ENCODE peak calls at places on chromosomes 5 and 9, in nine cellular contexts. One of them, this sample, is unnamed.

GRCh38 chr5:10649518-10650410 is 85.9 kb downstream of the ANKRD33B start:
- DNase-seq in HTR-8/SVneo: no peak
- DNase-seq in retina: peak
- DNase-seq in T-helper 17 cell: no peak
- DNase-seq in skeletal muscle cell: no peak
- DNase-seq in aorta: no peak
- DNase-seq in T-helper 9 cell: no peak
- DNase-seq in NCI-H146: no peak
- DNase-seq in coronary artery: no peak
- DNase-seq in this sample: no peak

GRCh38 chr5:59745422-59745863 is 148.1 kb downstream of the PDE4D start:
- DNase-seq in aorta: no peak
- DNase-seq in coronary artery: peak
- DNase-seq in retina: peak
- DNase-seq in T-helper 9 cell: no peak
- DNase-seq in T-helper 17 cell: no peak
- DNase-seq in NCI-H146: peak
- DNase-seq in HTR-8/SVneo: peak
- DNase-seq in skeletal muscle cell: peak
- DNase-seq in this sample: no peak

GRCh38 chr9:123749580-123750202 is 180.2 kb downstream of the DENND1A start:
- DNase-seq in coronary artery: no peak
- DNase-seq in retina: no peak
- DNase-seq in T-helper 9 cell: no peak
- DNase-seq in NCI-H146: no peak
- DNase-seq in aorta: no peak
- DNase-seq in HTR-8/SVneo: peak
- DNase-seq in skeletal muscle cell: no peak
- DNase-seq in T-helper 17 cell: no peak
- DNase-seq in this sample: no peak

GRCh38 chr5:76999451-76999850 is 30.8 kb upstream of the AGGF1 start:
- DNase-seq in T-helper 17 cell: no peak
- DNase-seq in skeletal muscle cell: peak
- DNase-seq in T-helper 9 cell: no peak
- DNase-seq in NCI-H146: no peak
- DNase-seq in coronary artery: no peak
- DNase-seq in HTR-8/SVneo: peak
- DNase-seq in aorta: no peak
- DNase-seq in retina: no peak
- DNase-seq in this sample: no peak

GRCh38 chr5:40399349-40399748 is 280.4 kb upstream of the PTGER4 start:
- DNase-seq in skeletal muscle cell: no peak
- DNase-seq in T-helper 9 cell: no peak
- DNase-seq in aorta: no peak
- DNase-seq in T-helper 17 cell: no peak
- DNase-seq in retina: no peak
- DNase-seq in NCI-H146: no peak
- DNase-seq in coronary artery: no peak
- DNase-seq in HTR-8/SVneo: no peak
- DNase-seq in this sample: no peak

GRCh38 chr5:133083901-133084300 is 32.1 kb downstream of the HSPA4 start:
- DNase-seq in NCI-H146: no peak
- DNase-seq in aorta: no peak
- DNase-seq in T-helper 9 cell: no peak
- DNase-seq in T-helper 17 cell: no peak
- DNase-seq in retina: no peak
- DNase-seq in skeletal muscle cell: no peak
- DNase-seq in coronary artery: no peak
- DNase-seq in HTR-8/SVneo: no peak
- DNase-seq in this sample: no peak

GRCh38 chr9:4850611-4851010 is 57.9 kb downstream of the RCL1 start:
- DNase-seq in retina: no peak
- DNase-seq in NCI-H146: no peak
- DNase-seq in T-helper 9 cell: no peak
- DNase-seq in T-helper 17 cell: no peak
- DNase-seq in coronary artery: no peak
- DNase-seq in skeletal muscle cell: no peak
- DNase-seq in aorta: no peak
- DNase-seq in HTR-8/SVneo: no peak
- DNase-seq in this sample: no peak

GRCh38 chr5:72346396-72346795 is 26.2 kb downstream of the PTCD2 start:
- DNase-seq in skeletal muscle cell: no peak
- DNase-seq in T-helper 17 cell: no peak
- DNase-seq in coronary artery: no peak
- DNase-seq in NCI-H146: no peak
- DNase-seq in HTR-8/SVneo: no peak
- DNase-seq in aorta: no peak
- DNase-seq in retina: no peak
- DNase-seq in T-helper 9 cell: no peak
- DNase-seq in this sample: no peak

GRCh38 chr5:78549043-78549442 is 99.5 kb downstream of the LHFPL2 start:
- DNase-seq in NCI-H146: no peak
- DNase-seq in aorta: no peak
- DNase-seq in retina: no peak
- DNase-seq in T-helper 17 cell: no peak
- DNase-seq in T-helper 9 cell: no peak
- DNase-seq in HTR-8/SVneo: no peak
- DNase-seq in skeletal muscle cell: peak
- DNase-seq in coronary artery: no peak
- DNase-seq in this sample: no peak

GRCh38 chr5:94471496-94471895 is 146.9 kb downstream of the KIAA0825 start:
- DNase-seq in T-helper 17 cell: no peak
- DNase-seq in T-helper 9 cell: no peak
- DNase-seq in coronary artery: no peak
- DNase-seq in HTR-8/SVneo: no peak
- DNase-seq in skeletal muscle cell: no peak
- DNase-seq in NCI-H146: no peak
- DNase-seq in retina: no peak
- DNase-seq in aorta: no peak
- DNase-seq in this sample: no peak

GRCh38 chr5:96324708-96325107 is 108.3 kb downstream of the PCSK1 start:
- DNase-seq in retina: no peak
- DNase-seq in T-helper 9 cell: no peak
- DNase-seq in NCI-H146: no peak
- DNase-seq in aorta: no peak
- DNase-seq in skeletal muscle cell: peak
- DNase-seq in coronary artery: no peak
- DNase-seq in HTR-8/SVneo: no peak
- DNase-seq in T-helper 17 cell: no peak
- DNase-seq in this sample: no peak

GRCh38 chr5:84618262-84618661 is 233.6 kb upstream of the EDIL3 start:
- DNase-seq in NCI-H146: no peak
- DNase-seq in T-helper 9 cell: no peak
- DNase-seq in retina: no peak
- DNase-seq in aorta: no peak
- DNase-seq in HTR-8/SVneo: no peak
- DNase-seq in T-helper 17 cell: no peak
- DNase-seq in coronary artery: no peak
- DNase-seq in skeletal muscle cell: no peak
- DNase-seq in this sample: no peak

GRCh38 chr5:132687995-132688394 is 14.2 kb downstream of the IL4 start:
- DNase-seq in NCI-H146: no peak
- DNase-seq in T-helper 17 cell: peak
- DNase-seq in skeletal muscle cell: no peak
- DNase-seq in HTR-8/SVneo: no peak
- DNase-seq in coronary artery: no peak
- DNase-seq in retina: no peak
- DNase-seq in T-helper 9 cell: peak
- DNase-seq in aorta: no peak
- DNase-seq in this sample: no peak

GRCh38 chr5:119878712-119879111 is 249.4 kb downstream of the FAM170A start:
- DNase-seq in HTR-8/SVneo: no peak
- DNase-seq in skeletal muscle cell: no peak
- DNase-seq in NCI-H146: no peak
- DNase-seq in T-helper 17 cell: no peak
- DNase-seq in coronary artery: no peak
- DNase-seq in retina: no peak
- DNase-seq in T-helper 9 cell: no peak
- DNase-seq in aorta: no peak
- DNase-seq in this sample: no peak

GRCh38 chr5:175253597-175253996 is 190.4 kb downstream of the DRD1 start:
- DNase-seq in T-helper 17 cell: no peak
- DNase-seq in retina: no peak
- DNase-seq in coronary artery: no peak
- DNase-seq in HTR-8/SVneo: no peak
- DNase-seq in T-helper 9 cell: no peak
- DNase-seq in aorta: no peak
- DNase-seq in skeletal muscle cell: no peak
- DNase-seq in NCI-H146: no peak
- DNase-seq in this sample: no peak

GRCh38 chr5:95631991-95632675 is 12.2 kb downstream of the GPR150 start:
- DNase-seq in T-helper 17 cell: peak
- DNase-seq in coronary artery: no peak
- DNase-seq in retina: no peak
- DNase-seq in HTR-8/SVneo: no peak
- DNase-seq in aorta: no peak
- DNase-seq in T-helper 9 cell: peak
- DNase-seq in NCI-H146: no peak
- DNase-seq in skeletal muscle cell: no peak
- DNase-seq in this sample: peak

GRCh38 chr9:105254226-105254625 is 9.8 kb downstream of the SLC44A1 start:
- DNase-seq in coronary artery: no peak
- DNase-seq in T-helper 17 cell: no peak
- DNase-seq in T-helper 9 cell: no peak
- DNase-seq in retina: no peak
- DNase-seq in aorta: no peak
- DNase-seq in skeletal muscle cell: no peak
- DNase-seq in HTR-8/SVneo: no peak
- DNase-seq in NCI-H146: no peak
- DNase-seq in this sample: no peak

GRCh38 chr5:77960863-77961396 is 184.8 kb upstream of the TBCA start:
- DNase-seq in T-helper 17 cell: no peak
- DNase-seq in skeletal muscle cell: no peak
- DNase-seq in NCI-H146: no peak
- DNase-seq in coronary artery: no peak
- DNase-seq in HTR-8/SVneo: no peak
- DNase-seq in aorta: no peak
- DNase-seq in retina: no peak
- DNase-seq in T-helper 9 cell: no peak
- DNase-seq in this sample: no peak

GRCh38 chr9:5908918-5909317 is 18.2 kb downstream of the MLANA start:
- DNase-seq in aorta: no peak
- DNase-seq in T-helper 9 cell: no peak
- DNase-seq in coronary artery: no peak
- DNase-seq in HTR-8/SVneo: no peak
- DNase-seq in skeletal muscle cell: no peak
- DNase-seq in retina: no peak
- DNase-seq in T-helper 17 cell: no peak
- DNase-seq in NCI-H146: no peak
- DNase-seq in this sample: no peak

GRCh38 chr5:15037247-15037908 is 165.8 kb upstream of the ANKH start:
- DNase-seq in retina: no peak
- DNase-seq in T-helper 9 cell: no peak
- DNase-seq in HTR-8/SVneo: no peak
- DNase-seq in NCI-H146: no peak
- DNase-seq in aorta: no peak
- DNase-seq in T-helper 17 cell: no peak
- DNase-seq in skeletal muscle cell: no peak
- DNase-seq in coronary artery: no peak
- DNase-seq in this sample: no peak

GRCh38 chr9:74107692-74108091 is 389.4 kb upstream of the RORB start:
- DNase-seq in skeletal muscle cell: no peak
- DNase-seq in HTR-8/SVneo: no peak
- DNase-seq in coronary artery: no peak
- DNase-seq in T-helper 9 cell: no peak
- DNase-seq in NCI-H146: no peak
- DNase-seq in T-helper 17 cell: no peak
- DNase-seq in retina: no peak
- DNase-seq in aorta: no peak
- DNase-seq in this sample: no peak

GRCh38 chr5:35482167-35482755 is 135.4 kb upstream of the SPEF2 start:
- DNase-seq in retina: no peak
- DNase-seq in coronary artery: no peak
- DNase-seq in HTR-8/SVneo: no peak
- DNase-seq in T-helper 17 cell: no peak
- DNase-seq in T-helper 9 cell: no peak
- DNase-seq in NCI-H146: no peak
- DNase-seq in skeletal muscle cell: no peak
- DNase-seq in aorta: no peak
- DNase-seq in this sample: no peak

GRCh38 chr9:35350212-35350611 is 139.7 kb upstream of the RUSC2 start:
- DNase-seq in T-helper 9 cell: no peak
- DNase-seq in HTR-8/SVneo: no peak
- DNase-seq in aorta: no peak
- DNase-seq in T-helper 17 cell: no peak
- DNase-seq in coronary artery: no peak
- DNase-seq in skeletal muscle cell: no peak
- DNase-seq in NCI-H146: no peak
- DNase-seq in retina: no peak
- DNase-seq in this sample: no peak

GRCh38 chr9:89810434-89810833 is 205.6 kb downstream of the GADD45G start:
- DNase-seq in retina: no peak
- DNase-seq in T-helper 17 cell: no peak
- DNase-seq in coronary artery: peak
- DNase-seq in skeletal muscle cell: peak
- DNase-seq in T-helper 9 cell: no peak
- DNase-seq in HTR-8/SVneo: no peak
- DNase-seq in NCI-H146: no peak
- DNase-seq in aorta: no peak
- DNase-seq in this sample: no peak

GRCh38 chr5:100502684-100503083 is 32.5 kb upstream of the FAM174A start:
- DNase-seq in HTR-8/SVneo: no peak
- DNase-seq in aorta: no peak
- DNase-seq in T-helper 9 cell: no peak
- DNase-seq in T-helper 17 cell: no peak
- DNase-seq in coronary artery: no peak
- DNase-seq in retina: no peak
- DNase-seq in skeletal muscle cell: no peak
- DNase-seq in NCI-H146: no peak
- DNase-seq in this sample: no peak

GRCh38 chr5:149585910-149586309 is 4.6 kb downstream of the ARHGEF37 start:
- DNase-seq in T-helper 9 cell: no peak
- DNase-seq in skeletal muscle cell: no peak
- DNase-seq in NCI-H146: no peak
- DNase-seq in coronary artery: no peak
- DNase-seq in T-helper 17 cell: no peak
- DNase-seq in aorta: no peak
- DNase-seq in HTR-8/SVneo: no peak
- DNase-seq in retina: no peak
- DNase-seq in this sample: no peak

GRCh38 chr5:119537704-119538103 is 85.4 kb downstream of the HSD17B4 start:
- DNase-seq in HTR-8/SVneo: no peak
- DNase-seq in T-helper 17 cell: no peak
- DNase-seq in aorta: no peak
- DNase-seq in coronary artery: no peak
- DNase-seq in T-helper 9 cell: no peak
- DNase-seq in NCI-H146: no peak
- DNase-seq in retina: no peak
- DNase-seq in skeletal muscle cell: no peak
- DNase-seq in this sample: no peak

GRCh38 chr5:141686648-141687416 is 4.8 kb upstream of the ARAP3 start:
- DNase-seq in NCI-H146: no peak
- DNase-seq in skeletal muscle cell: no peak
- DNase-seq in coronary artery: no peak
- DNase-seq in retina: no peak
- DNase-seq in T-helper 17 cell: no peak
- DNase-seq in HTR-8/SVneo: no peak
- DNase-seq in T-helper 9 cell: no peak
- DNase-seq in aorta: no peak
- DNase-seq in this sample: no peak

GRCh38 chr9:123997665-123998277 is 13.8 kb upstream of the LHX2 start:
- DNase-seq in T-helper 17 cell: no peak
- DNase-seq in aorta: peak
- DNase-seq in retina: peak
- DNase-seq in T-helper 9 cell: no peak
- DNase-seq in HTR-8/SVneo: no peak
- DNase-seq in NCI-H146: no peak
- DNase-seq in skeletal muscle cell: no peak
- DNase-seq in coronary artery: no peak
- DNase-seq in this sample: no peak

GRCh38 chr5:143887901-143888648 is 76.1 kb downstream of the HMHB1 start:
- DNase-seq in coronary artery: no peak
- DNase-seq in retina: no peak
- DNase-seq in aorta: no peak
- DNase-seq in T-helper 9 cell: no peak
- DNase-seq in HTR-8/SVneo: peak
- DNase-seq in T-helper 17 cell: no peak
- DNase-seq in NCI-H146: no peak
- DNase-seq in skeletal muscle cell: peak
- DNase-seq in this sample: no peak

GRCh38 chr5:5456858-5457257 is 34.4 kb downstream of the ICE1 start:
- DNase-seq in NCI-H146: no peak
- DNase-seq in T-helper 17 cell: no peak
- DNase-seq in retina: no peak
- DNase-seq in coronary artery: no peak
- DNase-seq in HTR-8/SVneo: no peak
- DNase-seq in T-helper 9 cell: no peak
- DNase-seq in skeletal muscle cell: no peak
- DNase-seq in aorta: no peak
- DNase-seq in this sample: no peak

This sample was measured in T-helper 1 cell.